ENCODE peak calls at places on chromosomes 12 and 14, in eight cellular contexts. A, Y, P, I, X, T, S and R are unnamed samples.

GRCh38 chr12:12376636-12377448 is 20.0 kb downstream of the BORCS5 start:
- DNase-seq in A (peak; percentile 89), Y (peak; percentile 89), P (no peak), I (peak; percentile 78), X (peak; percentile 90), T (no peak), S (peak; percentile 81), R (no peak)

GRCh38 chr14:59252772-59253500 is 64.5 kb downstream of the DAAM1 start:
- DNase-seq in A (peak; percentile 82), Y (no peak), P (no peak), I (no peak), X (no peak), T (no peak), S (peak; percentile 93), R (no peak)

GRCh38 chr12:64747681-64748080 is 11.5 kb downstream of the GNS start:
- DNase-seq in A (no peak), Y (no peak), P (no peak), I (no peak), X (no peak), T (no peak), S (no peak), R (no peak)

GRCh38 chr12:44779766-44780165 is 96.3 kb downstream of the NELL2 start:
- DNase-seq in A (no peak), Y (no peak), P (no peak), I (no peak), X (no peak), T (no peak), S (no peak), R (no peak)

GRCh38 chr12:30862486-30862885 is 64.1 kb upstream of the TSPAN11 start:
- DNase-seq in A (peak; percentile 81), Y (no peak), P (no peak), I (peak; percentile 42), X (peak; percentile 18), T (no peak), S (peak; percentile 11), R (no peak)

GRCh38 chr14:36515105-36515593 is 4.9 kb downstream of the NKX2-1 start:
- DNase-seq in A (no peak), Y (no peak), P (no peak), I (no peak), X (no peak), T (no peak), S (no peak), R (no peak)

GRCh38 chr12:72986963-72987362 is 714.8 kb downstream of the TRHDE start:
- DNase-seq in A (no peak), Y (no peak), P (no peak), I (no peak), X (no peak), T (no peak), S (no peak), R (no peak)

GRCh38 chr12:63899396-63899795 is 54.9 kb downstream of the SRGAP1 start:
- DNase-seq in A (no peak), Y (peak; percentile 39), P (no peak), I (no peak), X (no peak), T (no peak), S (no peak), R (no peak)

GRCh38 chr12:123645851-123646250 is 12.2 kb downstream of the GTF2H3 start:
- DNase-seq in A (no peak), Y (no peak), P (no peak), I (no peak), X (no peak), T (no peak), S (no peak), R (no peak)

GRCh38 chr12:54287316-54288157 is 7.0 kb downstream of the HNRNPA1 start:
- DNase-seq in A (peak; percentile 30), Y (no peak), P (no peak), I (no peak), X (no peak), T (no peak), S (peak; percentile 33), R (no peak)

GRCh38 chr14:104864267-104865068 is 600 bp upstream of the CEP170B start:
- DNase-seq in A (no peak), Y (peak; percentile 23), P (peak; percentile 67), I (no peak), X (no peak), T (no peak), S (no peak), R (no peak)

GRCh38 chr14:53993920-53994607 is 37.4 kb upstream of the BMP4 start:
- DNase-seq in A (no peak), Y (no peak), P (no peak), I (no peak), X (no peak), T (no peak), S (no peak), R (no peak)

GRCh38 chr14:64536488-64537245 is 3.9 kb upstream of the HSPA2 start:
- DNase-seq in A (peak; percentile 32), Y (peak; percentile 87), P (no peak), I (no peak), X (no peak), T (no peak), S (peak; percentile 95), R (no peak)

GRCh38 chr12:85441740-85442139 is 161.7 kb downstream of the ALX1 start:
- DNase-seq in A (peak; percentile 36), Y (peak; percentile 23), P (no peak), I (peak; percentile 59), X (peak; percentile 11), T (no peak), S (peak; percentile 13), R (no peak)

GRCh38 chr12:60148109-60148508 is 552.3 kb downstream of the SLC16A7 start:
- DNase-seq in A (peak; percentile 97), Y (peak; percentile 79), P (no peak), I (no peak), X (peak; percentile 82), T (no peak), S (peak; percentile 92), R (no peak)

GRCh38 chr14:83478741-83479140 is 1945.1 kb upstream of the SEL1L start:
- DNase-seq in A (no peak), Y (no peak), P (no peak), I (peak; percentile 2), X (no peak), T (no peak), S (no peak), R (no peak)